ENCODE peak calls at places on chromosomes 3 and 15, in eight cellular contexts. L, M, X, O, Y, G, B and N are unnamed samples.

GRCh38 chr3:36698314-36698713 is 66.0 kb downstream of the DCLK3 start:
- DNase-seq in L (no peak), M (no peak), X (no peak), O (no peak), Y (no peak), G (no peak), B (no peak), N (no peak)

GRCh38 chr15:31504462-31504839 is 177.8 kb downstream of the KLF13 start:
- DNase-seq in L (no peak), M (no peak), X (no peak), O (no peak), Y (no peak), G (no peak), B (no peak), N (no peak)

GRCh38 chr3:168213920-168214319 is 118.2 kb upstream of the GOLIM4 start:
- DNase-seq in L (peak), M (no peak), X (no peak), O (no peak), Y (no peak), G (no peak), B (no peak), N (no peak)

GRCh38 chr15:71329041-71329440 is 213.8 kb downstream of the THSD4 start:
- DNase-seq in L (no peak), M (no peak), X (no peak), O (no peak), Y (peak), G (no peak), B (peak), N (no peak)

GRCh38 chr3:193556841-193557240 is 2.1 kb upstream of the ATP13A4 start:
- DNase-seq in L (no peak), M (no peak), X (no peak), O (no peak), Y (no peak), G (peak), B (peak), N (no peak)

GRCh38 chr3:135017494-135017893 is 222.4 kb downstream of the EPHB1 start:
- DNase-seq in L (no peak), M (no peak), X (no peak), O (no peak), Y (no peak), G (no peak), B (no peak), N (no peak)

GRCh38 chr3:148089171-148089570 is 608.5 kb upstream of the AGTR1 start:
- DNase-seq in L (no peak), M (no peak), X (no peak), O (no peak), Y (no peak), G (no peak), B (no peak), N (no peak)

GRCh38 chr3:170714562-170715535 is 129.0 kb upstream of the SLC7A14 start:
- DNase-seq in L (peak), M (no peak), X (no peak), O (no peak), Y (no peak), G (no peak), B (no peak), N (no peak)

GRCh38 chr3:185188816-185189215 is 36.0 kb upstream of the C3orf70 start:
- DNase-seq in L (no peak), M (no peak), X (no peak), O (no peak), Y (no peak), G (no peak), B (no peak), N (no peak)

GRCh38 chr15:43776101-43776717 is 557 bp downstream of the ELL3 start:
- DNase-seq in L (no peak), M (no peak), X (no peak), O (no peak), Y (no peak), G (peak), B (peak), N (no peak)

GRCh38 chr15:60773893-60774292 is 295.0 kb upstream of the ICE2 start:
- DNase-seq in L (peak), M (no peak), X (no peak), O (no peak), Y (no peak), G (no peak), B (no peak), N (no peak)

GRCh38 chr15:25784876-25785642 is 78.1 kb downstream of the ATP10A start:
- DNase-seq in L (peak), M (peak), X (no peak), O (no peak), Y (no peak), G (no peak), B (no peak), N (no peak)

GRCh38 chr15:99976811-99977271 is 243.6 kb upstream of the LYSMD4 start:
- DNase-seq in L (peak), M (no peak), X (peak), O (no peak), Y (no peak), G (no peak), B (no peak), N (no peak)

GRCh38 chr15:63353887-63354286 is 27.8 kb downstream of the CA12 start:
- DNase-seq in L (no peak), M (no peak), X (no peak), O (no peak), Y (no peak), G (no peak), B (peak), N (no peak)

GRCh38 chr3:151156618-151157216 is 46.3 kb downstream of the GPR171 start:
- DNase-seq in L (peak), M (peak), X (peak), O (no peak), Y (peak), G (no peak), B (no peak), N (no peak)

GRCh38 chr3:172029425-172030128 is 9.8 kb upstream of the FNDC3B start:
- DNase-seq in L (peak), M (no peak), X (peak), O (no peak), Y (no peak), G (no peak), B (no peak), N (no peak)

GRCh38 chr3:101936419-101937331 is 87.4 kb downstream of the NFKBIZ start:
- DNase-seq in L (peak), M (peak), X (peak), O (peak), Y (no peak), G (no peak), B (no peak), N (no peak)

GRCh38 chr3:20575153-20575552 is 389.1 kb upstream of the SGO1 start:
- DNase-seq in L (peak), M (peak), X (no peak), O (no peak), Y (no peak), G (no peak), B (no peak), N (no peak)

GRCh38 chr3:21042184-21042583 is 708.8 kb downstream of the ZNF385D start:
- DNase-seq in L (no peak), M (no peak), X (no peak), O (no peak), Y (no peak), G (no peak), B (no peak), N (no peak)

GRCh38 chr3:113638910-113639309 is 57.5 kb downstream of the USF3 start:
- DNase-seq in L (no peak), M (no peak), X (no peak), O (no peak), Y (no peak), G (no peak), B (no peak), N (no peak)

GRCh38 chr3:73623996-73624362 is 762 bp downstream of the PDZRN3 start:
- DNase-seq in L (peak), M (no peak), X (no peak), O (no peak), Y (peak), G (peak), B (peak), N (peak)
- TF ChIP-seq CTCF in L (no peak), M (peak), X (no peak), O (no peak), Y (no peak), G (no peak), B (no peak), N (no peak)

DNA sequence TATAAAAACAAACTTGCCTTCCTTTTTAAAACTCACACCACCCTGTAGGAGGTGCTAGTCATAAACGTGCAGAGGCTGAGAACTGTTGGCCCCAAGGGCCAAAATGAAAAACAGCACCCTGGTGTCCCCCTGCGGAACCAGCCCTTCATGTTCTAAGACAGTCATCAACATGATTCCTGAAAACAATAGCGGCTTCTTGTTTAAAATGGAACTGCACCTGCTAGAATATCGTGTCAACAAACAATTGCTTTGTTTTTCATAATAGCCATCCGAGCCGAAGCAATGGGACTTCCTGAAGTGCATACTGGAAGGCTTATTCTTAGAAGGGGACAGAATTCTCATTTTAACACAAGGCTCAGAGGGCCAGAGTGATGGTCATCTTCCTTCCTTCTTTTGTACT is 43.7 kb downstream of the MECOM start:
- DNase-seq in L (no peak), M (no peak), X (no peak), O (no peak), Y (no peak), G (no peak), B (no peak), N (no peak)
- TF ChIP-seq CTCF in L (no peak), M (no peak), X (no peak), O (no peak), Y (no peak), G (no peak), B (peak), N (no peak)

GRCh38 chr3:119600732-119601131 is 3.0 kb downstream of the PLA1A start:
- DNase-seq in L (no peak), M (no peak), X (peak), O (no peak), Y (peak), G (no peak), B (no peak), N (no peak)
- TF ChIP-seq CTCF in L (peak), M (peak), X (no peak), O (peak), Y (peak), G (no peak), B (peak), N (no peak)

DNA sequence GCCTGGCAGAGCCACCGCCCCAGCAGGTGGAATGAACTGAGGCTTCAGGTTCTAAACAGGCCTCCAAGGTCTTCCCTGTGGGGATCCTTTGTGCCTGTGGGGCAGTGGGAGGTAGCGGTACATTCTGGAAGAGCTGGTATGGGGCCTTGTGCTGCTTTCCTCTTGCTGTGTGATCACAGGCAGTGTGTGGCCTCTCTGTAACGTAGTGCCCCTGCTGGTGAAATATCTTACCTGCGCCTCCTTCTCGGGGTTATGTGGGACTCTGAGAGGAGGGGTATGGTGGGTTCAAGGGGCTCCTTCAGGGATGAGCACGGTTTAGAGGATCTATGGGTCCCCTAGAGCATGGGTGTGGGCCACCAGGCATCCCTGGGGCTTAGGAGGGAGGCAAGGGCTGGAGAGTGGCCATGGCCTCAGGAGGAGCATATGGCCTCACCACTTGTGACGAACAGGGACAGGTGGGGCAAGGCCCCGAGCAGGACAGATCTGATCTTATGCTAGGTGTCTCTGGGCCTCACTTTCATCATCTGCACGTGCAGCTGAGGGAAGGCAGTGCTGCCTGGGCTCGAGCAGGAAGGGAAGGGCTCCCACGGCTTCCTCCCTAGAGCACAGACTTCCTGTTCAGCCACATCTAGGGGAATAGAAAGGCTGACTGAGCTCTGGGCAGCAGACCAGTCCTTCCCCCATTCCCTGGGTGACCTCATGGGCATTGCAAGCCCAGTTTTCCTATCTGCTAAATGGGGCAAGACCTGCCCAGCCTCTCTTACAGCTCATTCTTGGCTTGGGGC is 1.9 kb upstream of the ALS2CL start:
- DNase-seq in L (peak), M (no peak), X (peak), O (no peak), Y (peak), G (peak), B (peak), N (no peak)
- TF ChIP-seq CTCF in L (no peak), M (peak), X (no peak), O (peak), Y (no peak), G (no peak), B (peak), N (no peak)

GRCh38 chr15:36252117-36252711 is 327.2 kb upstream of the CDIN1 start:
- DNase-seq in L (no peak), M (no peak), X (no peak), O (no peak), Y (no peak), G (no peak), B (no peak), N (no peak)

GRCh38 chr15:36254446-36254845 is 325.0 kb upstream of the CDIN1 start:
- DNase-seq in L (no peak), M (no peak), X (no peak), O (no peak), Y (no peak), G (no peak), B (no peak), N (no peak)

GRCh38 chr15:36256258-36256825 is 323.1 kb upstream of the CDIN1 start:
- DNase-seq in L (no peak), M (no peak), X (no peak), O (no peak), Y (peak), G (no peak), B (no peak), N (no peak)

GRCh38 chr15:36251450-36251849 is 328.0 kb upstream of the CDIN1 start:
- DNase-seq in L (no peak), M (no peak), X (no peak), O (no peak), Y (no peak), G (no peak), B (no peak), N (no peak)
- TF ChIP-seq CTCF in L (no peak), M (peak), X (no peak), O (no peak), Y (no peak), G (no peak), B (no peak), N (no peak)

DNA sequence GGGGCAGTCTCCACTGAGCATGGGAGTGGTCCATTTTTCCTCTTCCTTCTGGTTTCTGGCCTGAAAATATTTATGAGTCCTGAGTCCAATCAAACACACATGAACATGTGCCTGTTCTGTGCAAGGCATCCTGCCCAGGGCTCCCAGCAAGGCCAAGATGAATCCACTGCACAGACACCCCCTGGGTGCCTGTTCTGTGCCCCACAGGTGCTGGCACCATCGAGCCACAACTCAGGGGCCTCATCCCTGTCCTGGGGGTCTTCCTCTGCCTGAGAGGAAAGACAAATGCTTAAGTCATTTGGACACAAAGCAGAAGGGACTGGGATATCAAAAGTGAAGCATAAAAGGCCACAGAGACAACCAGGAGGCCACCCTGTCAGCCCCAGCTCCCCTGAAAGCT is 87.4 kb upstream of the IQSEC1 start:
- DNase-seq in L (no peak), M (no peak), X (no peak), O (no peak), Y (no peak), G (no peak), B (no peak), N (no peak)
- TF ChIP-seq CTCF in L (no peak), M (no peak), X (no peak), O (no peak), Y (no peak), G (no peak), B (no peak), N (no peak)

DNA sequence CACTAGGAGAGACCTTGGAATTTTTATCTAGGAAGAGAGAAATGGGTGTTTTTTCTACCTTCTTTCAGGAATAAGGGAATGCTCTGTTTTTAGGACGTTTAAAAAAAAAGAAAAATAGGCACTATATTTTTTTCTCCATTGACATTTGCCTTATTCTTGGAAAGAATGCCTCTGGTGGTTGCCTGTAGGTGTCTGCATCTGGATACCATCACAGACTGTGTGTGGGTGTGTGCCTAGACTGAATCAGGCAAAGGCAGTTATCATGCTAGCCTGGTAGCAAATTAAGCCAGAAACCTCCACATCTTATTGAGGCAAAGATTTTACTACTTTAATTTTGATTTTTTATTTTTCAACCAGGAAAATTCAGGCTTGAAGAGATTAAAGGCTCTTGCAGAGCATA is 513.6 kb upstream of the KCNMB2 start:
- DNase-seq in L (no peak), M (no peak), X (no peak), O (no peak), Y (no peak), G (no peak), B (no peak), N (no peak)
- TF ChIP-seq CTCF in L (no peak), M (peak), X (no peak), O (no peak), Y (no peak), G (no peak), B (no peak), N (no peak)